ENCODE peak calls at places on chromosomes 5 and 9, in eight cellular contexts. L is stimulated activated CD8-positive, alpha-beta memory T cell treated with anti-CD3 and anti-CD28 coated beads, Interleukin-4, amount 100 ng/mL, for 4 hours; N is adipocyte; Q is stimulated activated CD4-positive, alpha-beta T cell treated with anti-CD3 and anti-CD28 coated beads, Interleukin-1b, Interleukin-23, amount 100 ng/mL, for 24 hours; W is ureter; A is T follicular helper cell; Y is trophoblast cell; J is coronary artery. V is an unnamed sample.

GRCh38 chr9:123339666-123340414 is 16.2 kb upstream of the CRB2 start:
- DNase-seq in W (no peak), J (no peak), A (no peak), Q (no peak), N (no peak), Y (no peak), L (no peak), V (no peak)

GRCh38 chr5:132277971-132278964 is 15.9 kb upstream of the SLC22A4 start:
- DNase-seq in Y (no peak), Q (no peak), N (no peak), J (no peak), A (no peak), W (no peak), L (no peak), V (no peak)

GRCh38 chr9:87872079-87872624 is 10.5 kb upstream of the SPATA31E1 start:
- DNase-seq in N (peak; percentile 71), Q (no peak), J (no peak), L (no peak), Y (no peak), A (no peak), W (peak; percentile 44), V (no peak)

GRCh38 chr5:119070578-119070827 is 384 bp upstream of the DMXL1 start:
- DNase-seq in W (no peak), N (peak; percentile 92), L (no peak), J (no peak), A (no peak), Y (no peak), Q (peak; percentile 57), V (no peak)

GRCh38 chr9:30944233-30944585 is 1440.2 kb upstream of the ACO1 start:
- DNase-seq in J (no peak), L (no peak), W (no peak), Q (no peak), Y (no peak), A (no peak), N (no peak), V (no peak)

GRCh38 chr5:83553000-83553486 is 81.5 kb downstream of the VCAN start:
- DNase-seq in J (peak; percentile 81), A (no peak), N (no peak), L (no peak), Q (no peak), Y (no peak), W (no peak), V (no peak)

GRCh38 chr9:86807577-86807976 is 139.7 kb downstream of the GAS1 start:
- DNase-seq in L (no peak), Y (no peak), A (no peak), J (no peak), W (no peak), N (no peak), Q (no peak), V (no peak)

GRCh38 chr9:70413427-70413797 is 1.0 kb downstream of the KLF9 start:
- DNase-seq in A (peak; percentile 54), Q (peak; percentile 16), N (peak; percentile 86), Y (no peak), L (no peak), W (peak; percentile 52), J (no peak), V (no peak)

GRCh38 chr5:165594693-165595092 is 2089.3 kb downstream of the MAT2B start:
- DNase-seq in Y (no peak), W (no peak), A (no peak), J (no peak), N (no peak), Q (no peak), L (no peak), V (no peak)

GRCh38 chr5:177600458-177601018 is 606 bp downstream of the B4GALT7 start:
- DNase-seq in N (peak; percentile 53), A (no peak), J (peak; percentile 52), Q (no peak), W (no peak), Y (peak; percentile 65), L (no peak), V (no peak)

GRCh38 chr5:37777472-37778135 is 62.2 kb downstream of the GDNF start:
- DNase-seq in Y (peak; percentile 90), L (no peak), J (no peak), W (no peak), A (no peak), Q (no peak), N (no peak), V (no peak)

GRCh38 chr5:5313081-5313736 is 109.3 kb upstream of the ICE1 start:
- DNase-seq in Q (no peak), N (no peak), A (no peak), L (no peak), Y (no peak), W (no peak), J (no peak), V (no peak)

GRCh38 chr5:5278815-5279381 is 138.8 kb downstream of the ADAMTS16 start:
- DNase-seq in Q (no peak), N (no peak), Y (no peak), L (no peak), A (no peak), J (no peak), W (no peak), V (peak; percentile 7)

GRCh38 chr5:32127759-32128158 is 46.4 kb downstream of the GOLPH3 start:
- DNase-seq in A (no peak), J (no peak), Y (no peak), N (no peak), W (no peak), Q (no peak), L (no peak), V (no peak)

GRCh38 chr9:7374966-7375650 is 424.5 kb downstream of the DMAC1 start:
- DNase-seq in J (no peak), Y (no peak), Q (no peak), L (no peak), N (no peak), W (no peak), A (no peak), V (no peak)

GRCh38 chr5:135667662-135668061 is 88.9 kb upstream of the CXCL14 start:
- DNase-seq in L (no peak), Y (no peak), A (no peak), J (no peak), Q (no peak), W (no peak), N (no peak), V (no peak)

GRCh38 chr5:90096415-90097081 is 313.0 kb downstream of the CETN3 start:
- DNase-seq in N (peak; percentile 46), W (no peak), L (no peak), Y (peak; percentile 63), J (no peak), Q (no peak), A (no peak), V (no peak)

GRCh38 chr5:53008751-53009150 is 19.6 kb downstream of the ITGA2 start:
- DNase-seq in Q (no peak), Y (no peak), N (no peak), J (no peak), L (no peak), W (no peak), A (no peak), V (no peak)

GRCh38 chr5:132481243-132482211 is 9.0 kb downstream of the IRF1 start:
- DNase-seq in Y (peak; percentile 26), A (no peak), Q (no peak), N (no peak), J (no peak), W (no peak), L (no peak), V (no peak)

GRCh38 chr9:23717505-23717904 is 108.5 kb downstream of the ELAVL2 start:
- DNase-seq in Y (no peak), Q (no peak), L (no peak), W (no peak), N (no peak), J (no peak), A (no peak), V (no peak)

GRCh38 chr9:110886832-110887231 is 151.4 kb downstream of the LPAR1 start:
- DNase-seq in L (no peak), Q (no peak), Y (no peak), W (no peak), J (no peak), N (peak; percentile 82), A (no peak), V (no peak)

GRCh38 chr9:136847827-136848392 is 1.3 kb upstream of the PHPT1 start:
- DNase-seq in Y (peak; percentile 86), A (peak; percentile 32), J (peak; percentile 93), N (peak; percentile 95), L (peak; percentile 38), W (peak; percentile 85), Q (peak; percentile 38), V (peak; percentile 90)

V was measured in lung.